ENCODE peak calls at places on chromosomes 13 and 19, in eight cellular contexts. K, I, R, H, T, U, A and F are unnamed samples.

GRCh38 chr13:51715613-51716012 is 88.3 kb downstream of the DHRS12 start:
- DNase-seq in K (no peak), I (no peak), R (no peak), H (no peak), T (no peak), U (no peak), A (no peak), F (no peak)

GRCh38 chr19:52351512-52351911 is 15.5 kb downstream of the ZNF610 start:
- DNase-seq in K (peak), I (no peak), R (no peak), H (no peak), T (peak), U (no peak), A (no peak), F (no peak)

GRCh38 chr13:44249439-44249838 is 124.2 kb upstream of the SERP2 start:
- DNase-seq in K (no peak), I (peak), R (peak), H (no peak), T (no peak), U (no peak), A (no peak), F (no peak)

GRCh38 chr19:38727868-38728660 is 16.2 kb downstream of the CAPN12 start:
- DNase-seq in K (no peak), I (no peak), R (no peak), H (no peak), T (no peak), U (no peak), A (peak), F (no peak)

GRCh38 chr13:67200605-67201004 is 29.5 kb downstream of the PCDH9 start:
- DNase-seq in K (no peak), I (no peak), R (no peak), H (no peak), T (no peak), U (no peak), A (no peak), F (no peak)

GRCh38 chr13:83691966-83692365 is 190.3 kb downstream of the SLITRK1 start:
- DNase-seq in K (no peak), I (no peak), R (no peak), H (no peak), T (no peak), U (no peak), A (no peak), F (no peak)

GRCh38 chr19:8128551-8128950 is 20.8 kb downstream of the FBN3 start:
- DNase-seq in K (no peak), I (no peak), R (no peak), H (no peak), T (no peak), U (no peak), A (no peak), F (no peak)

GRCh38 chr13:42794572-42795275 is 13.3 kb downstream of the FAM216B start:
- DNase-seq in K (no peak), I (no peak), R (no peak), H (no peak), T (no peak), U (no peak), A (no peak), F (no peak)

GRCh38 chr13:27933580-27934328 is 14.0 kb downstream of the PDX1 start:
- DNase-seq in K (no peak), I (no peak), R (no peak), H (no peak), T (no peak), U (no peak), A (no peak), F (no peak)

GRCh38 chr19:45445139-45445538 is 21.4 kb upstream of the ERCC1 start:
- DNase-seq in K (no peak), I (no peak), R (no peak), H (no peak), T (no peak), U (no peak), A (no peak), F (no peak)

GRCh38 chr19:18442941-18443340 is 5.0 kb upstream of the ISYNA1 start:
- DNase-seq in K (no peak), I (no peak), R (no peak), H (no peak), T (no peak), U (no peak), A (no peak), F (no peak)

GRCh38 chr19:56113071-56113632 is 7.9 kb downstream of the ZNF787 start:
- DNase-seq in K (no peak), I (no peak), R (no peak), H (no peak), T (no peak), U (no peak), A (no peak), F (no peak)

GRCh38 chr19:57016491-57016890 is 103.3 kb upstream of the USP29 start:
- DNase-seq in K (no peak), I (no peak), R (no peak), H (no peak), T (no peak), U (no peak), A (no peak), F (no peak)

GRCh38 chr19:41223431-41224234 is 4.6 kb downstream of the AXL start:
- DNase-seq in K (no peak), I (peak), R (no peak), H (no peak), T (no peak), U (no peak), A (no peak), F (no peak)

GRCh38 chr13:43865892-43866291 is 13.6 kb downstream of the CCDC122 start:
- DNase-seq in K (no peak), I (peak), R (no peak), H (no peak), T (no peak), U (peak), A (no peak), F (no peak)

GRCh38 chr19:52935434-52935833 is 12.2 kb upstream of the ZNF888 start:
- DNase-seq in K (no peak), I (peak), R (no peak), H (no peak), T (no peak), U (no peak), A (no peak), F (no peak)

GRCh38 chr19:55333870-55334269 is 5.8 kb upstream of the KMT5C start:
- DNase-seq in K (no peak), I (no peak), R (no peak), H (no peak), T (no peak), U (no peak), A (no peak), F (no peak)

GRCh38 chr13:25881946-25882574 is 169.8 kb downstream of the SHISA2 start:
- DNase-seq in K (no peak), I (no peak), R (no peak), H (no peak), T (peak), U (no peak), A (no peak), F (no peak)

GRCh38 chr13:42478531-42479156 is 95.3 kb upstream of the TNFSF11 start:
- DNase-seq in K (peak), I (peak), R (no peak), H (peak), T (no peak), U (no peak), A (no peak), F (no peak)

GRCh38 chr13:28094311-28094710 is 6.1 kb downstream of the FLT3 start:
- DNase-seq in K (no peak), I (no peak), R (no peak), H (no peak), T (no peak), U (no peak), A (no peak), F (no peak)

GRCh38 chr13:60134376-60134775 is 29.4 kb downstream of the DIAPH3 start:
- DNase-seq in K (no peak), I (no peak), R (no peak), H (peak), T (no peak), U (no peak), A (no peak), F (no peak)

GRCh38 chr19:3732108-3732507 is 23.9 kb downstream of the TJP3 start:
- DNase-seq in K (no peak), I (no peak), R (no peak), H (no peak), T (no peak), U (no peak), A (no peak), F (no peak)

GRCh38 chr13:99417151-99417820 is 84.0 kb upstream of the TM9SF2 start:
- DNase-seq in K (no peak), I (no peak), R (no peak), H (no peak), T (no peak), U (no peak), A (peak), F (no peak)

GRCh38 chr13:79659161-79659560 is 178.2 kb downstream of the NDFIP2 start:
- DNase-seq in K (no peak), I (no peak), R (no peak), H (no peak), T (no peak), U (no peak), A (no peak), F (no peak)

GRCh38 chr13:98476538-98476966 is 100.4 kb downstream of the STK24 start:
- DNase-seq in K (peak), I (peak), R (peak), H (peak), T (no peak), U (no peak), A (peak), F (no peak)

GRCh38 chr13:80824231-80824630 is 483.3 kb upstream of the SPRY2 start:
- DNase-seq in K (no peak), I (no peak), R (no peak), H (no peak), T (no peak), U (no peak), A (no peak), F (no peak)

GRCh38 chr13:100751826-100752225 is 77.2 kb upstream of the TMTC4 start:
- DNase-seq in K (no peak), I (no peak), R (no peak), H (no peak), T (no peak), U (no peak), A (no peak), F (no peak)

GRCh38 chr19:29922972-29923371 is 19.1 kb upstream of the URI1 start:
- DNase-seq in K (no peak), I (no peak), R (no peak), H (no peak), T (no peak), U (no peak), A (no peak), F (no peak)

GRCh38 chr19:29917911-29918310 is 24.1 kb upstream of the URI1 start:
- DNase-seq in K (no peak), I (no peak), R (no peak), H (no peak), T (no peak), U (no peak), A (no peak), F (no peak)

GRCh38 chr19:29923653-29924052 is 18.4 kb upstream of the URI1 start:
- DNase-seq in K (no peak), I (no peak), R (no peak), H (no peak), T (no peak), U (no peak), A (no peak), F (no peak)

GRCh38 chr19:29918891-29919290 is 23.1 kb upstream of the URI1 start:
- DNase-seq in K (no peak), I (no peak), R (no peak), H (no peak), T (no peak), U (no peak), A (no peak), F (no peak)
- TF ChIP-seq CTCF in K (no peak), I (no peak), R (no peak), H (no peak), T (no peak), U (no peak), A (no peak), F (no peak)

GRCh38 chr13:47661076-47661475 is 340.0 kb downstream of the SUCLA2 start:
- DNase-seq in K (no peak), I (peak), R (no peak), H (no peak), T (no peak), U (no peak), A (no peak), F (no peak)
- TF ChIP-seq CTCF in K (no peak), I (no peak), R (no peak), H (no peak), T (no peak), U (no peak), A (no peak), F (no peak)

GRCh38 chr19:35585844-35586243 is at the start of gene PMIS2:
- DNase-seq in K (no peak), I (no peak), R (no peak), H (peak), T (no peak), U (no peak), A (peak), F (no peak)
- TF ChIP-seq CTCF in K (no peak), I (no peak), R (no peak), H (no peak), T (no peak), U (no peak), A (no peak), F (no peak)

GRCh38 chr13:40340368-40341085 is 325.9 kb downstream of the FOXO1 start:
- DNase-seq in K (no peak), I (no peak), R (no peak), H (no peak), T (no peak), U (no peak), A (no peak), F (peak)
- TF ChIP-seq CTCF in K (no peak), I (no peak), R (no peak), H (no peak), T (no peak), U (no peak), A (no peak), F (peak)

DNA sequence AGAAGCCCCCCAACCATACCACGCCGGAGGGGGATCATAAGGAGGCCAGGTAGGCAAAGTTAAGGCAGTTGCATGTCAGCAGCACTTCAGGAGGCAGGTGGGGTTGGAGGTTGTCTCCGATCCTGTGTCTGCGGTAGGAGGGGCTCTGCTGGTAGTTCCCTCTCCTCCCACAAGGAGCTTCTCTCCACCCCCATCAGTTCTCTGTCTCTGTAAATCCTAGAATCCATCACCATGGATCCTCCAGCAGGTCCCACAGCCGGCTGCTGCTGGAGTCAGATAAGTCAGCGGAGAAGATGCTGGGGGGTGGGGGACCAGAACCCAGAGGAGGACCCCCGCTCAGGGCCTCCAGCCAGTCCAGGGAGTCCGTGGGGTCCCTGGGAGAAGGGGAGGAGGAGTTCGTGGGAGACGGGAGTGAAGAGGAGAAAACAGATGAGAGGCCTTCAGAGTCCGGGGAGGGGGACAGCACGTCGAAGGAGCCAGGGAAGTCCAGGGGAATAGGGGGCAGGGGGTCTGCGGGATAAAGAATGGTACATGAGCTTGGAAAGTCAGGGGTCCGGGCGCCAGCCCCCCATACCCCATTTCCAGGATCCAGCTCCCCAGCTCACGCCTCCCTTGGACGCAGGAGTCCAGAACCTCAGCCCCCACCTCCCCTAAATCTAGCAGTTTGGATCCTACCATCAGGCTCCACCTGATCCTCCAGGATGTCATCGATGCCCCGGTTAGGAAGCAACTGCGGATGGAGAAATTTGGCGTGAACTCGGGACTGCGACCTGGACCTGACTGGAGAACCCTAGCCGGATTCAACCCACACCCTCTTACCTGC is 6.3 kb downstream of the MAMSTR start:
- DNase-seq in K (peak), I (peak), R (no peak), H (peak), T (no peak), U (no peak), A (no peak), F (no peak)
- TF ChIP-seq CTCF in K (no peak), I (peak), R (no peak), H (no peak), T (peak), U (peak), A (peak), F (peak)

GRCh38 chr13:31367410-31367809 is 167.6 kb downstream of the B3GLCT start:
- DNase-seq in K (no peak), I (no peak), R (no peak), H (no peak), T (no peak), U (no peak), A (no peak), F (peak)
- TF ChIP-seq CTCF in K (no peak), I (no peak), R (no peak), H (no peak), T (no peak), U (no peak), A (no peak), F (no peak)

GRCh38 chr13:107993239-107993948 is 221.9 kb downstream of the LIG4 start:
- DNase-seq in K (no peak), I (no peak), R (no peak), H (peak), T (no peak), U (no peak), A (no peak), F (no peak)

GRCh38 chr13:107999751-108000150 is 215.6 kb downstream of the LIG4 start:
- DNase-seq in K (no peak), I (no peak), R (no peak), H (no peak), T (no peak), U (no peak), A (no peak), F (no peak)

GRCh38 chr13:107992542-107992941 is 222.8 kb downstream of the LIG4 start:
- DNase-seq in K (no peak), I (no peak), R (no peak), H (no peak), T (no peak), U (no peak), A (no peak), F (no peak)

DNA sequence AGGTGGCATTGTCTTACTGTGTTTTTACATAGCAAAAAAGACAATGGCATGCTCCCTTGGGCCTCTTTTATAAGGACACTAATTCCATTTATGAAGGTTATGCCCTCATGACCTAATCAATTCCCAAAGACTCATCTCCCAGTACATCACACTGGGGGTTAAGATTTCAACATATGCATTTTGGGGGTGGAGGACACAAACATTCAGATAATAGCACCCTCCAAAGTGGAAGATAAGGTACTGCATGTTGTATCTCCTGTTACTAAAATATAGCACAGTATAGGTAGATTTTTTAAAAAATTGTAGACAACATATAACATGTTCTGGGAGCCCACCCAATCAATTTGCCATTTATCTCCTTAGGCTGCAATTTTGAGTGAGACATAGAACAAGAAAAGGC is 221.2 kb downstream of the LIG4 start:
- DNase-seq in K (no peak), I (no peak), R (no peak), H (no peak), T (no peak), U (no peak), A (no peak), F (no peak)
- TF ChIP-seq CTCF in K (no peak), I (no peak), R (no peak), H (no peak), T (no peak), U (no peak), A (no peak), F (no peak)